ENCODE peak calls at places on chromosomes 4 and X, in four cellular contexts. B is HepG2, U is H1, O is GM12878. Z is an unnamed sample.

GRCh38 chr4:3830774-3831528 is 64.8 kb downstream of the ADRA2C start:
- DNase-seq in O (no peak), B (peak; percentile 91), U (no peak), Z (no peak)

GRCh38 chrX:40167240-40168182 is 69.8 kb upstream of the BCOR start:
- DNase-seq in O (no peak), B (no peak), U (peak; percentile 60), Z (no peak)

GRCh38 chr4:21469438-21470032 is 479.0 kb downstream of the KCNIP4 start:
- DNase-seq in U (no peak), B (peak; percentile 11), O (no peak), Z (no peak)

GRCh38 chr4:16198271-16198670 is 28.0 kb downstream of the TAPT1 start:
- DNase-seq in O (no peak), U (no peak), B (no peak), Z (no peak)

GRCh38 chr4:37453004-37453360 is 208.4 kb downstream of the NWD2 start:
- DNase-seq in U (peak; percentile 65), B (peak; percentile 79), O (peak; percentile 23), Z (peak; percentile 55)

GRCh38 chrX:152658302-152658701 is 20.6 kb downstream of the GABRQ start:
- DNase-seq in U (peak; percentile 48), B (no peak), O (no peak), Z (no peak)

GRCh38 chr4:99887837-99888236 is 6.4 kb downstream of the LAMTOR3 start:
- DNase-seq in O (no peak), U (no peak), B (no peak), Z (no peak)

GRCh38 chr4:61511716-61512488 is 311.8 kb downstream of the ADGRL3 start:
- DNase-seq in B (no peak), O (no peak), U (no peak), Z (no peak)

GRCh38 chrX:97616883-97617510 is 733.3 kb downstream of the RPA4 start:
- DNase-seq in O (peak; percentile 26), U (no peak), B (peak; percentile 3), Z (no peak)

DNA sequence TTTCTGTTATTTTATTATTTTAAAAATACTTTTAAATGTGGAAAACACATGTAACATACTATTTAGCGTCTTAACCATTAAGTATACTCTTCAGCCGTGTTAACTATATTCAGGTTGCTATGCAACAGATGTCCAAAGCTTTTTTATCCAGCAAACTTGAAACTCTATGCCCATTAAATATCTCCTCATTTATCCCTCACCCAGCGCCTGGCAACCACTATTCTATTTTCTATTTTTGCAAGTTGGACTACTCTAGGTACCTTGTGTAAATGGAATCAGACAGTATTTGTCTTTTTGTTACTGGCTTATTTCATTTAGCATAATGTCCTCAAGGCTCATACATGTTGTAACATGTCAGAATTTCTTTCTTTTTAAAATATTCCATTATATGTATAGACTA is 174.6 kb downstream of the PCDH10 start:
- DNase-seq in U (no peak), O (no peak), B (no peak), Z (no peak)
- TF ChIP-seq SUZ12 in U (no peak), O (no peak), B (no peak), Z (no peak)

GRCh38 chrX:154313147-154313546 is 17.6 kb downstream of the TKTL1 start:
- DNase-seq in O (no peak), U (no peak), B (no peak), Z (no peak)
- TF ChIP-seq YY1 in O (no peak), U (no peak), B (no peak), Z (no peak)

DNA sequence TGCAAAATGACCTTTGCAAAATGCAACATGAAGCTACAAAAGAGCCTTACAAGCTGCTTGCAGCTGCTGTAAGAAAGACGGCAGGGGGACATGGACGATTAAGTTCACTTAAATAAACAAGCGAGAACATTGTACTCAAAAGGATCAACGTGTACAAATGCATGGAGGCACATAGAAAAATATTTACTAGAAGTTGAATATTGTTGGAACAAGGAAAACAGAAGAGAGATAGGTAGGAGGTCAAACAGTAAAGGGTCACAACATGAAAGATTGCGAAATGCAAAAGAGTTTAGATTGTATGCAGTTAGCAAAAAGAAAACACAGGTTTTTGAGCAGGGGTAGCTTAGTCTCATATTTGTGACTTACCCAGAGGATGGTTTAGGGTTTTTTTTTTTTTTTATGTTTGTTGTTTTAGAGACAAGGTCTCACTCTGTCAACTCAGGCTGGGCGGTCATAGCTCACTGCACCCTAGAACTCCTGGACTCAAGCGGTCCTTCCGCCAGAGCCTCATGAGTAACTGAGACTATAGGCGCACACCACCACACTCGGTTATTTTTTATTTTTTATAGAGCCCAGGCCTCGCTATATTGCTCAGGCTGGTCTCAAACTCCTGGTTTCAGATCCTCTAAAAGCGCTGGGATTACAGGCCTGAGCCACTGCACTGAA is 1.4 kb upstream of the PHF8 start:
- DNase-seq in B (peak; percentile 87), O (no peak), U (no peak), Z (no peak)
- TF ChIP-seq ZNF274 in B (no peak), O (no peak), U (no peak), Z (no peak)

DNA sequence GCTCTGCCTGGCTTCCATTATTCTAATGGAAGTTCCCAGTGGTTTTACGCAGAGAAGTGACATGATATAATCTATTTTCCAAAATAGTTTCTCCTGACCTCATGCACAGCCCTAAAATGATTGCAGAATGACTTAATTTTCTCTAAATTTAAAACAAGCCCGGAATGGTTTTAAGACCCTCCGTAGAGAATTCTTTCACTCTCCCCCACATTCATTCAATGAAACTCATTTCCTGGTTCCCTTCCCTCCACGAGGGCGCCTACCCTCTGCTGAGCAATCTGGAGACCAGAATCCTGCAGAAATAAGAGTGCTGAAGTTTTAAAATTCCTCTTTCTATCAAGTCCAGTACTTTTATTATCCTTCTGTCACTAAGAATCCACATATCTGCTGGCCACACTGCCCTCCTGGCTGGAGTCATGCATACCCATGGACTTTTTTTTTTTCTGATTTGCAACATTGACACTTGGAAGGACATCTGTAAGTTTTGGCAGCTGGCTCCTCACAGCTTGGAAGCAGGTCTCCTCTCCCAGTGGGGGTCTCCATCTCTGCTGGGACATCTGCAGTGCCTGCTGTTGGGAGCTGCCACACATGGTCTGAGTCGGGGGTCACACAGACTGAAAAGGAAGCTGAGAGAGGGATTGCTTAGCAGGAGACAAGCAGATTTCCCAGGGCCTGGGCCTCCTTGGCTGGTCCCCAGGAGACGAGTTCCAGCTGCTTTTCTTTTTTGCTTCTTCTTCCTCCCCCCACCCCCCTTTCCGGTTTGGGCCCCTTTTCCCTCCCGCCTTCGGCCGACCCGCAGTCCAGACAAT is 86.1 kb downstream of the SOWAHB start:
- DNase-seq in B (no peak), U (no peak), O (no peak), Z (no peak)
- TF ChIP-seq SUZ12 in B (no peak), U (no peak), O (no peak), Z (no peak)